ENCODE peak calls at places on chromosome 15, in ten cellular contexts. P, I, N, D, W, Q, L, F, R and K are unnamed samples.

GRCh38 chr15:99412082-99412481 is 153.7 kb upstream of the MEF2A start:
- DNase-seq in R (no peak), F (no peak), Q (no peak), L (no peak), N (no peak), P (no peak), W (no peak), I (no peak), D (no peak), K (no peak)

GRCh38 chr15:73952913-73953750 is 26.9 kb downstream of the LOXL1 start:
- DNase-seq in D (no peak), P (no peak), L (no peak), I (no peak), N (no peak), W (no peak), R (peak; percentile 3), Q (no peak), F (no peak), K (no peak)

GRCh38 chr15:74826372-74826819 is at the start of gene CPLX3:
- DNase-seq in R (no peak), Q (no peak), N (no peak), I (no peak), L (no peak), F (no peak), P (no peak), W (peak; percentile 49), D (no peak), K (peak; percentile 55)

GRCh38 chr15:68218331-68218730 is 11.2 kb downstream of the CLN6 start:
- DNase-seq in N (no peak), R (no peak), W (no peak), Q (no peak), P (no peak), F (no peak), I (no peak), D (no peak), L (no peak), K (no peak)

GRCh38 chr15:69576035-69576526 is 123.5 kb downstream of the RPLP1 start:
- DNase-seq in N (no peak), P (peak; percentile 53), D (no peak), R (no peak), L (peak; percentile 39), Q (peak; percentile 18), I (peak; percentile 65), W (peak; percentile 73), F (peak; percentile 62), K (peak; percentile 38)

GRCh38 chr15:74433592-74434259 is at the start of gene SEMA7A:
- DNase-seq in D (peak; percentile 68), F (peak; percentile 67), N (no peak), P (peak; percentile 52), Q (peak; percentile 85), W (peak; percentile 58), R (peak; percentile 97), I (peak; percentile 76), L (peak; percentile 77), K (peak; percentile 82)

GRCh38 chr15:80850941-80851451 is 71.8 kb downstream of the CEMIP start:
- DNase-seq in I (no peak), P (no peak), R (no peak), D (no peak), W (no peak), Q (no peak), N (no peak), L (no peak), F (no peak), K (no peak)

GRCh38 chr15:45458746-45459403 is 63.7 kb downstream of the SLC30A4 start:
- DNase-seq in I (peak; percentile 59), N (no peak), W (peak; percentile 82), Q (peak; percentile 78), D (peak; percentile 49), L (peak; percentile 54), P (peak; percentile 58), F (peak; percentile 63), R (no peak), K (peak; percentile 68)

GRCh38 chr15:58065011-58065444 is 483 bp downstream of the ALDH1A2 start:
- DNase-seq in N (no peak), W (no peak), L (no peak), F (no peak), D (no peak), P (no peak), I (no peak), R (no peak), Q (no peak), K (no peak)

GRCh38 chr15:93467327-93467726 is 378.3 kb upstream of the RGMA start:
- DNase-seq in D (peak; percentile 68), L (no peak), W (no peak), R (no peak), I (peak; percentile 0), N (no peak), F (peak; percentile 97), Q (peak; percentile 73), P (no peak), K (no peak)

GRCh38 chr15:33188654-33189257 is 5.8 kb downstream of the FMN1 start:
- DNase-seq in I (no peak), Q (no peak), D (no peak), F (no peak), L (no peak), W (no peak), R (no peak), P (no peak), N (no peak), K (no peak)

GRCh38 chr15:99224372-99224771 is 25.0 kb downstream of the TTC23 start:
- DNase-seq in R (no peak), P (no peak), L (no peak), N (no peak), D (no peak), I (no peak), Q (no peak), W (no peak), F (no peak), K (no peak)

GRCh38 chr15:67307889-67308597 is 53.5 kb downstream of the IQCH start:
- DNase-seq in N (no peak), L (no peak), D (no peak), P (no peak), W (no peak), R (no peak), I (no peak), F (no peak), Q (no peak), K (no peak)

GRCh38 chr15:73691398-73691797 is 7.2 kb downstream of the CD276 start:
- DNase-seq in I (no peak), W (no peak), N (no peak), L (no peak), R (no peak), P (peak; percentile 51), F (no peak), D (peak; percentile 93), Q (peak; percentile 65), K (no peak)

GRCh38 chr15:76585573-76585892 is 249.0 kb downstream of the ISL2 start:
- DNase-seq in N (no peak), L (no peak), P (no peak), W (no peak), R (no peak), F (no peak), D (no peak), Q (no peak), I (no peak), K (no peak)

GRCh38 chr15:70345251-70346019 is 247.7 kb upstream of the TLE3 start:
- DNase-seq in D (no peak), N (no peak), R (no peak), P (no peak), L (no peak), I (no peak), Q (no peak), W (no peak), F (no peak), K (no peak)

GRCh38 chr15:61131598-61131954 is 97.5 kb downstream of the RORA start:
- DNase-seq in F (no peak), R (no peak), Q (no peak), D (no peak), L (no peak), I (no peak), P (no peak), W (no peak), N (no peak), K (no peak)

GRCh38 chr15:77577350-77577749 is 55.4 kb downstream of the LINGO1 start:
- DNase-seq in R (no peak), W (no peak), D (no peak), Q (peak; percentile 27), F (no peak), L (no peak), N (no peak), I (peak; percentile 14), P (no peak), K (no peak)

GRCh38 chr15:85047271-85047948 is 65.8 kb downstream of the PDE8A start:
- DNase-seq in N (peak; percentile 54), D (peak; percentile 90), R (no peak), L (no peak), W (no peak), Q (no peak), P (peak; percentile 85), F (no peak), I (peak; percentile 94), K (no peak)

GRCh38 chr15:49215768-49216739 is 46.0 kb downstream of the GALK2 start:
- DNase-seq in R (peak; percentile 12), L (no peak), N (no peak), F (no peak), P (peak; percentile 11), W (no peak), I (peak; percentile 83), D (no peak), Q (no peak), K (no peak)

GRCh38 chr15:64216722-64217428 is 54.1 kb upstream of the PPIB start:
- DNase-seq in F (no peak), I (no peak), L (no peak), R (no peak), D (peak; percentile 36), N (no peak), P (no peak), W (no peak), Q (no peak), K (no peak)

GRCh38 chr15:57922780-57923179 is 142.7 kb downstream of the ALDH1A2 start:
- DNase-seq in P (peak; percentile 13), N (no peak), D (peak; percentile 5), F (no peak), I (peak; percentile 66), R (no peak), W (no peak), L (no peak), Q (no peak), K (no peak)

GRCh38 chr15:59622289-59622688 is 10.7 kb downstream of the GCNT3 start:
- DNase-seq in R (peak; percentile 39), W (peak; percentile 3), I (peak; percentile 61), N (no peak), D (peak; percentile 63), Q (peak; percentile 12), F (no peak), P (peak; percentile 47), L (peak; percentile 40), K (peak; percentile 27)

GRCh38 chr15:73838795-73839565 is 34.4 kb upstream of the TBC1D21 start:
- DNase-seq in Q (peak; percentile 97), L (no peak), I (peak; percentile 24), D (no peak), F (no peak), R (no peak), P (peak; percentile 4), W (no peak), N (no peak), K (no peak)

GRCh38 chr15:68875377-68876116 is 54.8 kb upstream of the SPESP1 start:
- DNase-seq in N (peak; percentile 39), R (peak; percentile 52), Q (peak; percentile 96), L (peak; percentile 84), P (peak; percentile 77), F (peak; percentile 87), W (peak; percentile 94), I (peak; percentile 85), D (peak; percentile 87), K (peak; percentile 76)

GRCh38 chr15:58396181-58396580 is 35.6 kb upstream of the LIPC start:
- DNase-seq in L (no peak), R (no peak), Q (peak; percentile 26), P (peak; percentile 35), F (no peak), N (peak; percentile 87), W (no peak), I (peak; percentile 73), D (peak; percentile 98), K (no peak)

GRCh38 chr15:37888356-37888755 is 46.1 kb upstream of the TMCO5A start:
- DNase-seq in P (no peak), N (no peak), W (no peak), F (no peak), I (peak; percentile 58), Q (no peak), L (no peak), D (no peak), R (no peak), K (no peak)

GRCh38 chr15:60396560-60396963 is 1.2 kb downstream of the ANXA2 start:
- DNase-seq in P (no peak), F (no peak), I (peak; percentile 44), Q (no peak), R (no peak), L (no peak), W (no peak), D (no peak), N (no peak), K (no peak)